ENCODE peak calls at places on chromosomes 2 and 18, in four cellular contexts. E is AG08395, K is EL, Z is HuH-7. Q is an unnamed sample.
A peak's percentile ranks its signal among the peaks of the same experiment; 100 is the strongest.

GRCh38 chr2:74399785-74400184 is 19.7 kb upstream of the DCTN1 start:
- DNase-seq in E (peak; percentile 55), K (peak; percentile 40), Z (peak; percentile 37), Q (peak; percentile 42)

GRCh38 chr18:3898866-3899613 is 449.1 kb downstream of the TGIF1 start:
- DNase-seq in E (no peak), K (no peak), Z (no peak), Q (no peak)

GRCh38 chr2:138274421-138275291 is 226.9 kb upstream of the SPOPL start:
- DNase-seq in E (no peak), K (peak; percentile 76), Z (no peak), Q (peak; percentile 36)

GRCh38 chr2:133197156-133197555 is 371.1 kb downstream of the NCKAP5 start:
- DNase-seq in E (no peak), K (no peak), Z (no peak), Q (no peak)

GRCh38 chr2:84840306-84840705 is 40.6 kb downstream of the TRABD2A start:
- DNase-seq in E (peak; percentile 14), K (peak; percentile 49), Z (no peak), Q (peak; percentile 54)

GRCh38 chr2:5695641-5696350 is 3.6 kb downstream of the SOX11 start:
- DNase-seq in E (no peak), K (no peak), Z (no peak), Q (peak; percentile 31)

GRCh38 chr2:98454073-98454472 is 9.4 kb downstream of the INPP4A start:
- DNase-seq in E (no peak), K (no peak), Z (no peak), Q (no peak)

GRCh38 chr2:197803033-197803444 is 1.4 kb upstream of the PLCL1 start:
- DNase-seq in E (peak; percentile 71), K (peak; percentile 47), Z (peak; percentile 44), Q (peak; percentile 62)

GRCh38 chr2:127768775-127769479 is 42.0 kb downstream of the WDR33 start:
- DNase-seq in E (no peak), K (peak; percentile 13), Z (no peak), Q (no peak)

GRCh38 chr2:144711546-144712276 is 191.8 kb upstream of the ZEB2 start:
- DNase-seq in E (no peak), K (no peak), Z (no peak), Q (no peak)

GRCh38 chr2:161981679-161982300 is 92.2 kb downstream of the DPP4 start:
- DNase-seq in E (no peak), K (no peak), Z (no peak), Q (no peak)

GRCh38 chr2:233926806-233927205 is 9.6 kb downstream of the TRPM8 start:
- DNase-seq in E (no peak), K (no peak), Z (no peak), Q (no peak)

GRCh38 chr2:165852394-165852793 is 58.3 kb upstream of the GALNT3 start:
- DNase-seq in E (no peak), K (no peak), Z (no peak), Q (no peak)

GRCh38 chr2:100179806-100180205 is 37.4 kb upstream of the AFF3 start:
- DNase-seq in E (no peak), K (no peak), Z (no peak), Q (no peak)

GRCh38 chr2:132279344-132279743 is 117.6 kb upstream of the ANKRD30BL start:
- DNase-seq in E (no peak), K (no peak), Z (no peak), Q (no peak)

GRCh38 chr18:12376034-12376717 is 851 bp downstream of the AFG3L2 start:
- DNase-seq in E (no peak), K (peak; percentile 35), Z (no peak), Q (no peak)

Q was measured in AG10803.